ENCODE peak calls at places on chromosome 21, in four cellular contexts. Q is astrocyte of the spinal cord, I is fibroblast of the conjunctiva, W is GM20000. A is an unnamed sample.

GRCh38 chr21:45122432-45123132 is 48.2 kb downstream of the ADARB1 start:
- DNase-seq in Q (no peak), I (no peak), W (no peak), A (no peak)

GRCh38 chr21:34604556-34604955 is 10.4 kb downstream of the RCAN1 start:
- DNase-seq in Q (no peak), I (no peak), W (no peak), A (no peak)

GRCh38 chr21:14572206-14572780 is 26.2 kb upstream of the SAMSN1 start:
- DNase-seq in Q (no peak), I (no peak), W (no peak), A (no peak)

GRCh38 chr21:34796518-34797201 is 127.9 kb downstream of the CLIC6 start:
- DNase-seq in Q (no peak), I (no peak), W (no peak), A (no peak)

GRCh38 chr21:45293214-45293725 is 5.6 kb upstream of the POFUT2 start:
- DNase-seq in Q (no peak), I (no peak), W (no peak), A (no peak)

GRCh38 chr21:24411429-24411828 is 1195.9 kb downstream of the MRPL39 start:
- DNase-seq in Q (no peak), I (no peak), W (no peak), A (no peak)

GRCh38 chr21:41957991-41958766 is 4.4 kb upstream of the C2CD2 start:
- DNase-seq in Q (peak; percentile 95), I (peak; percentile 64), W (no peak), A (no peak)

GRCh38 chr21:45415943-45416611 is 11.1 kb downstream of the COL18A1 start:
- DNase-seq in Q (no peak), I (no peak), W (no peak), A (no peak)

GRCh38 chr21:15406791-15407190 is 323.0 kb upstream of the USP25 start:
- DNase-seq in Q (no peak), I (no peak), W (no peak), A (no peak)

GRCh38 chr21:36854391-36854790 is 112.1 kb downstream of the HLCS start:
- DNase-seq in Q (peak; percentile 35), I (peak; percentile 23), W (peak; percentile 37), A (peak; percentile 36)

GRCh38 chr21:37435120-37435519 is 68.5 kb downstream of the DYRK1A start:
- DNase-seq in Q (peak; percentile 96), I (peak; percentile 90), W (no peak), A (peak; percentile 61)

GRCh38 chr21:36747815-36748381 is 49.0 kb downstream of the SIM2 start:
- DNase-seq in Q (no peak), I (no peak), W (peak; percentile 84), A (peak; percentile 34)

GRCh38 chr21:45011911-45012660 is 62.3 kb upstream of the ADARB1 start:
- DNase-seq in Q (peak; percentile 87), I (peak; percentile 28), W (no peak), A (no peak)

GRCh38 chr21:45405819-45406762 is 1.1 kb downstream of the COL18A1 start:
- DNase-seq in Q (peak; percentile 50), I (no peak), W (no peak), A (no peak)

GRCh38 chr21:45029298-45029967 is 44.9 kb upstream of the ADARB1 start:
- DNase-seq in Q (peak; percentile 65), I (no peak), W (no peak), A (no peak)

GRCh38 chr21:28267449-28267848 is 725.2 kb downstream of the LTN1 start:
- DNase-seq in Q (no peak), I (no peak), W (no peak), A (no peak)

GRCh38 chr21:16713331-16714114 is 799.3 kb upstream of the CXADR start:
- DNase-seq in Q (peak; percentile 17), I (no peak), W (no peak), A (no peak)

GRCh38 chr21:15036189-15036588 is 28.6 kb downstream of the NRIP1 start:
- DNase-seq in Q (no peak), I (no peak), W (no peak), A (no peak)

A was measured in germinal center.